ENCODE peak calls at places on chromosome 18, in seven cellular contexts. One of them, this sample, is unnamed.

GRCh38 chr18:58552057-58552461 is 76.8 kb downstream of the ALPK2 start:
- DNase-seq in gastrocnemius medialis: no peak
- DNase-seq in suprapubic skin: no peak
- DNase-seq in upper lobe of left lung: no peak
- DNase-seq in esophagus squamous epithelium: no peak
- DNase-seq in tibial nerve: no peak
- DNase-seq in A549: peak; percentile 55
- DNase-seq in this sample: no peak

GRCh38 chr18:78995740-78996395 is 16.2 kb downstream of the SALL3 start:
- DNase-seq in gastrocnemius medialis: no peak
- DNase-seq in suprapubic skin: no peak
- DNase-seq in upper lobe of left lung: peak; percentile 52
- DNase-seq in esophagus squamous epithelium: no peak
- DNase-seq in tibial nerve: no peak
- DNase-seq in A549: no peak
- DNase-seq in this sample: no peak

GRCh38 chr18:57621252-57621607 is 406 bp downstream of the NARS1 start:
- DNase-seq in gastrocnemius medialis: no peak
- DNase-seq in suprapubic skin: no peak
- DNase-seq in upper lobe of left lung: peak; percentile 87
- DNase-seq in esophagus squamous epithelium: no peak
- DNase-seq in tibial nerve: no peak
- DNase-seq in A549: no peak
- DNase-seq in this sample: peak; percentile 86

GRCh38 chr18:13584826-13585225 is 141.5 kb downstream of the FAM210A start:
- DNase-seq in gastrocnemius medialis: no peak
- DNase-seq in suprapubic skin: no peak
- DNase-seq in upper lobe of left lung: no peak
- DNase-seq in esophagus squamous epithelium: no peak
- DNase-seq in tibial nerve: no peak
- DNase-seq in A549: no peak
- DNase-seq in this sample: no peak

GRCh38 chr18:59691996-59692395 is 5.2 kb downstream of the CCBE1 start:
- DNase-seq in gastrocnemius medialis: no peak
- DNase-seq in suprapubic skin: no peak
- DNase-seq in upper lobe of left lung: no peak
- DNase-seq in esophagus squamous epithelium: no peak
- DNase-seq in tibial nerve: no peak
- DNase-seq in A549: no peak
- DNase-seq in this sample: no peak

GRCh38 chr18:394276-394996 is 106.1 kb downstream of the COLEC12 start:
- DNase-seq in gastrocnemius medialis: no peak
- DNase-seq in suprapubic skin: no peak
- DNase-seq in upper lobe of left lung: no peak
- DNase-seq in esophagus squamous epithelium: no peak
- DNase-seq in tibial nerve: no peak
- DNase-seq in A549: no peak
- DNase-seq in this sample: peak; percentile 60

GRCh38 chr18:46452820-46453219 is 204.2 kb downstream of the LOXHD1 start:
- DNase-seq in gastrocnemius medialis: no peak
- DNase-seq in suprapubic skin: no peak
- DNase-seq in upper lobe of left lung: no peak
- DNase-seq in esophagus squamous epithelium: no peak
- DNase-seq in tibial nerve: no peak
- DNase-seq in A549: no peak
- DNase-seq in this sample: no peak

GRCh38 chr18:37499008-37499407 is 66.6 kb downstream of the CELF4 start:
- DNase-seq in gastrocnemius medialis: no peak
- DNase-seq in suprapubic skin: no peak
- DNase-seq in upper lobe of left lung: no peak
- DNase-seq in esophagus squamous epithelium: no peak
- DNase-seq in tibial nerve: no peak
- DNase-seq in A549: no peak
- DNase-seq in this sample: no peak

GRCh38 chr18:74665905-74666304 is 68.2 kb downstream of the ZNF407 start:
- DNase-seq in gastrocnemius medialis: no peak
- DNase-seq in suprapubic skin: no peak
- DNase-seq in upper lobe of left lung: no peak
- DNase-seq in esophagus squamous epithelium: no peak
- DNase-seq in tibial nerve: no peak
- DNase-seq in A549: no peak
- DNase-seq in this sample: no peak

GRCh38 chr18:9441061-9441460 is 34.3 kb upstream of the RALBP1 start:
- DNase-seq in gastrocnemius medialis: no peak
- DNase-seq in suprapubic skin: no peak
- DNase-seq in upper lobe of left lung: no peak
- DNase-seq in esophagus squamous epithelium: no peak
- DNase-seq in tibial nerve: no peak
- DNase-seq in A549: no peak
- DNase-seq in this sample: no peak

GRCh38 chr18:46793565-46793964 is 36.7 kb upstream of the ST8SIA5 start:
- DNase-seq in gastrocnemius medialis: no peak
- DNase-seq in suprapubic skin: no peak
- DNase-seq in upper lobe of left lung: no peak
- DNase-seq in esophagus squamous epithelium: no peak
- DNase-seq in tibial nerve: no peak
- DNase-seq in A549: no peak
- DNase-seq in this sample: no peak

GRCh38 chr18:421236-422155 is 79.0 kb downstream of the COLEC12 start:
- DNase-seq in gastrocnemius medialis: no peak
- DNase-seq in suprapubic skin: no peak
- DNase-seq in upper lobe of left lung: no peak
- DNase-seq in esophagus squamous epithelium: no peak
- DNase-seq in tibial nerve: no peak
- DNase-seq in A549: no peak
- DNase-seq in this sample: no peak

GRCh38 chr18:7803956-7804469 is 236.9 kb downstream of the PTPRM start:
- DNase-seq in gastrocnemius medialis: no peak
- DNase-seq in suprapubic skin: no peak
- DNase-seq in upper lobe of left lung: no peak
- DNase-seq in esophagus squamous epithelium: no peak
- DNase-seq in tibial nerve: no peak
- DNase-seq in A549: no peak
- DNase-seq in this sample: no peak

GRCh38 chr18:45850021-45850420 is 24.5 kb downstream of the SIGLEC15 start:
- DNase-seq in gastrocnemius medialis: no peak
- DNase-seq in suprapubic skin: no peak
- DNase-seq in upper lobe of left lung: no peak
- DNase-seq in esophagus squamous epithelium: no peak
- DNase-seq in tibial nerve: no peak
- DNase-seq in A549: peak; percentile 20
- DNase-seq in this sample: no peak

GRCh38 chr18:47997338-47997780 is 66.9 kb upstream of the SMAD2 start:
- DNase-seq in gastrocnemius medialis: no peak
- DNase-seq in suprapubic skin: no peak
- DNase-seq in upper lobe of left lung: no peak
- DNase-seq in esophagus squamous epithelium: no peak
- DNase-seq in tibial nerve: no peak
- DNase-seq in A549: peak; percentile 62
- DNase-seq in this sample: no peak

GRCh38 chr18:48613589-48613988 is 74.8 kb downstream of the CTIF start:
- DNase-seq in gastrocnemius medialis: peak; percentile 33
- DNase-seq in suprapubic skin: no peak
- DNase-seq in upper lobe of left lung: peak; percentile 44
- DNase-seq in esophagus squamous epithelium: no peak
- DNase-seq in tibial nerve: peak; percentile 67
- DNase-seq in A549: no peak
- DNase-seq in this sample: no peak

GRCh38 chr18:59570101-59570875 is 126.9 kb downstream of the CCBE1 start:
- DNase-seq in gastrocnemius medialis: no peak
- DNase-seq in suprapubic skin: no peak
- DNase-seq in upper lobe of left lung: no peak
- DNase-seq in esophagus squamous epithelium: no peak
- DNase-seq in tibial nerve: no peak
- DNase-seq in A549: no peak
- DNase-seq in this sample: no peak

GRCh38 chr18:38698108-38698507 is 1132.5 kb upstream of the CELF4 start:
- DNase-seq in gastrocnemius medialis: no peak
- DNase-seq in suprapubic skin: no peak
- DNase-seq in upper lobe of left lung: no peak
- DNase-seq in esophagus squamous epithelium: no peak
- DNase-seq in tibial nerve: no peak
- DNase-seq in A549: no peak
- DNase-seq in this sample: no peak

GRCh38 chr18:58268849-58269248 is 224.8 kb downstream of the NEDD4L start:
- DNase-seq in gastrocnemius medialis: peak; percentile 46
- DNase-seq in suprapubic skin: no peak
- DNase-seq in upper lobe of left lung: no peak
- DNase-seq in esophagus squamous epithelium: no peak
- DNase-seq in tibial nerve: no peak
- DNase-seq in A549: peak; percentile 9
- DNase-seq in this sample: no peak

GRCh38 chr18:31931163-31931885 is 11.6 kb downstream of the TRAPPC8 start:
- DNase-seq in gastrocnemius medialis: no peak
- DNase-seq in suprapubic skin: no peak
- DNase-seq in upper lobe of left lung: no peak
- DNase-seq in esophagus squamous epithelium: no peak
- DNase-seq in tibial nerve: no peak
- DNase-seq in A549: no peak
- DNase-seq in this sample: no peak

GRCh38 chr18:37403100-37403781 is 162.4 kb downstream of the CELF4 start:
- DNase-seq in gastrocnemius medialis: peak; percentile 69
- DNase-seq in suprapubic skin: no peak
- DNase-seq in upper lobe of left lung: peak; percentile 56
- DNase-seq in esophagus squamous epithelium: no peak
- DNase-seq in tibial nerve: no peak
- DNase-seq in A549: no peak
- DNase-seq in this sample: no peak

GRCh38 chr18:39966275-39966674 is 1988.8 kb upstream of the PIK3C3 start:
- DNase-seq in gastrocnemius medialis: no peak
- DNase-seq in suprapubic skin: no peak
- DNase-seq in upper lobe of left lung: no peak
- DNase-seq in esophagus squamous epithelium: no peak
- DNase-seq in tibial nerve: no peak
- DNase-seq in A549: no peak
- DNase-seq in this sample: no peak

GRCh38 chr18:41466436-41467160 is 488.4 kb upstream of the PIK3C3 start:
- DNase-seq in gastrocnemius medialis: no peak
- DNase-seq in suprapubic skin: no peak
- DNase-seq in upper lobe of left lung: no peak
- DNase-seq in esophagus squamous epithelium: no peak
- DNase-seq in tibial nerve: no peak
- DNase-seq in A549: no peak
- DNase-seq in this sample: no peak

GRCh38 chr18:46148810-46149209 is 44.6 kb downstream of the HAUS1 start:
- DNase-seq in gastrocnemius medialis: peak; percentile 53
- DNase-seq in suprapubic skin: no peak
- DNase-seq in upper lobe of left lung: no peak
- DNase-seq in esophagus squamous epithelium: no peak
- DNase-seq in tibial nerve: peak; percentile 18
- DNase-seq in A549: peak; percentile 66
- DNase-seq in this sample: no peak

GRCh38 chr18:9743200-9744016 is 35.3 kb downstream of the RAB31 start:
- DNase-seq in gastrocnemius medialis: no peak
- DNase-seq in suprapubic skin: peak; percentile 58
- DNase-seq in upper lobe of left lung: no peak
- DNase-seq in esophagus squamous epithelium: no peak
- DNase-seq in tibial nerve: no peak
- DNase-seq in A549: peak; percentile 93
- DNase-seq in this sample: no peak

GRCh38 chr18:46892842-46893241 is 24.5 kb downstream of the PIAS2 start:
- DNase-seq in gastrocnemius medialis: no peak
- DNase-seq in suprapubic skin: no peak
- DNase-seq in upper lobe of left lung: no peak
- DNase-seq in esophagus squamous epithelium: no peak
- DNase-seq in tibial nerve: no peak
- DNase-seq in A549: no peak
- DNase-seq in this sample: no peak

GRCh38 chr18:46632401-46633089 is 24.5 kb downstream of the LOXHD1 start:
- DNase-seq in gastrocnemius medialis: no peak
- DNase-seq in suprapubic skin: no peak
- DNase-seq in upper lobe of left lung: no peak
- DNase-seq in esophagus squamous epithelium: no peak
- DNase-seq in tibial nerve: no peak
- DNase-seq in A549: peak; percentile 36
- DNase-seq in this sample: no peak

GRCh38 chr18:56672391-56672790 is 21.2 kb downstream of the WDR7 start:
- DNase-seq in gastrocnemius medialis: no peak
- DNase-seq in suprapubic skin: no peak
- DNase-seq in upper lobe of left lung: no peak
- DNase-seq in esophagus squamous epithelium: no peak
- DNase-seq in tibial nerve: no peak
- DNase-seq in A549: no peak
- DNase-seq in this sample: no peak

GRCh38 chr18:63604791-63605567 is 17.8 kb downstream of the SERPINB13 start:
- DNase-seq in gastrocnemius medialis: no peak
- DNase-seq in suprapubic skin: no peak
- DNase-seq in upper lobe of left lung: no peak
- DNase-seq in esophagus squamous epithelium: no peak
- DNase-seq in tibial nerve: no peak
- DNase-seq in A549: peak; percentile 16
- DNase-seq in this sample: no peak

GRCh38 chr18:27315001-27315400 is 129.9 kb upstream of the CHST9 start:
- DNase-seq in gastrocnemius medialis: no peak
- DNase-seq in suprapubic skin: no peak
- DNase-seq in upper lobe of left lung: no peak
- DNase-seq in esophagus squamous epithelium: no peak
- DNase-seq in tibial nerve: no peak
- DNase-seq in A549: no peak
- DNase-seq in this sample: no peak
- TF ChIP-seq POLR2A in gastrocnemius medialis: no peak
- TF ChIP-seq POLR2A in suprapubic skin: no peak
- TF ChIP-seq POLR2A in upper lobe of left lung: no peak
- TF ChIP-seq POLR2A in esophagus squamous epithelium: no peak
- TF ChIP-seq POLR2A in tibial nerve: no peak
- TF ChIP-seq POLR2A in A549: no peak
- TF ChIP-seq POLR2A in this sample: no peak

GRCh38 chr18:21599585-21600525 is 649 bp downstream of the ESCO1 start:
- DNase-seq in gastrocnemius medialis: peak; percentile 71
- DNase-seq in suprapubic skin: peak; percentile 84
- DNase-seq in upper lobe of left lung: peak; percentile 93
- DNase-seq in esophagus squamous epithelium: peak; percentile 63
- DNase-seq in tibial nerve: no peak
- DNase-seq in A549: no peak
- DNase-seq in this sample: peak; percentile 91
- TF ChIP-seq CTCF in gastrocnemius medialis: no peak
- TF ChIP-seq CTCF in suprapubic skin: no peak
- TF ChIP-seq CTCF in upper lobe of left lung: no peak
- TF ChIP-seq CTCF in esophagus squamous epithelium: peak; percentile 40
- TF ChIP-seq CTCF in tibial nerve: no peak
- TF ChIP-seq CTCF in A549: no peak
- TF ChIP-seq CTCF in this sample: no peak

DNA sequence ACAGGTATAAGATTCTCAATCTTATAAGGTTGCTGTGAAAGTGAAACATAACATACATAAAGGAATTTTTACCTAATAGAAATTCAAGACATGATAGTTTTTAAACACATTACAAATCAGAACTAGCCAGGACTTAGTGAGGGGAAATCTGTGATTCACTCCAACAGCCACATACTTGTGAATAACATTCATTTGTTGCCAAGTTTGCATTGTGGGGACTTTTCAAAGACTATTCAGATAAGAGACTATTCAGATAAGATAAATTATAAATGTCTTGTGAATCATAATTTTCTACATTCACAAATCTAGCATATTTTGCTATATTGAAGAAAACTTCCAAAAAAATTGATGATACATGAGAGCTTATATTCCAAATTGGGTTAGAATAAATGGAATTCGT is 345.3 kb upstream of the CDH20 start:
- DNase-seq in gastrocnemius medialis: no peak
- DNase-seq in suprapubic skin: no peak
- DNase-seq in upper lobe of left lung: no peak
- DNase-seq in esophagus squamous epithelium: no peak
- DNase-seq in tibial nerve: no peak
- DNase-seq in A549: no peak
- DNase-seq in this sample: no peak
- TF ChIP-seq POLR2A in gastrocnemius medialis: no peak
- TF ChIP-seq POLR2A in suprapubic skin: no peak
- TF ChIP-seq POLR2A in upper lobe of left lung: no peak
- TF ChIP-seq POLR2A in esophagus squamous epithelium: no peak
- TF ChIP-seq POLR2A in tibial nerve: no peak
- TF ChIP-seq POLR2A in A549: no peak
- TF ChIP-seq POLR2A in this sample: no peak

GRCh38 chr18:77993188-77993981 is 743.7 kb downstream of the GALR1 start:
- DNase-seq in gastrocnemius medialis: no peak
- DNase-seq in suprapubic skin: no peak
- DNase-seq in upper lobe of left lung: no peak
- DNase-seq in esophagus squamous epithelium: no peak
- DNase-seq in tibial nerve: no peak
- DNase-seq in A549: no peak
- DNase-seq in this sample: no peak
- TF ChIP-seq CTCF in gastrocnemius medialis: no peak
- TF ChIP-seq CTCF in suprapubic skin: no peak
- TF ChIP-seq CTCF in upper lobe of left lung: no peak
- TF ChIP-seq CTCF in esophagus squamous epithelium: no peak
- TF ChIP-seq CTCF in tibial nerve: no peak
- TF ChIP-seq CTCF in A549: no peak
- TF ChIP-seq CTCF in this sample: no peak